ENCODE peak calls at places on chromosomes 12 and 14, in ten cellular contexts. One of them, this sample, is unnamed.

GRCh38 chr12:62703011-62703380 is 232.0 kb downstream of the PPM1H start:
- DNase-seq in NCI-H748 treated with DMSO at 0.1 percent for 48 hours: no peak
- DNase-seq in transverse colon: no peak
- DNase-seq in NCI-H510A: no peak
- DNase-seq in kidney tubule cell: peak
- DNase-seq in sciatic nerve: no peak
- DNase-seq in cardiac fibroblast: no peak
- DNase-seq in iPS-NIHi11: no peak
- DNase-seq in NCI-H460: no peak
- DNase-seq in ELF-1: peak
- DNase-seq in this sample: no peak

GRCh38 chr12:22459872-22460490 is 84.4 kb downstream of the C2CD5 start:
- DNase-seq in NCI-H510A: peak
- DNase-seq in NCI-H460: peak
- DNase-seq in ELF-1: peak
- DNase-seq in transverse colon: no peak
- DNase-seq in cardiac fibroblast: peak
- DNase-seq in NCI-H748 treated with DMSO at 0.1 percent for 48 hours: peak
- DNase-seq in sciatic nerve: no peak
- DNase-seq in iPS-NIHi11: peak
- DNase-seq in kidney tubule cell: peak
- DNase-seq in this sample: no peak

GRCh38 chr12:57159341-57159740 is 11.9 kb upstream of the LRP1-AS start:
- DNase-seq in iPS-NIHi11: no peak
- DNase-seq in transverse colon: no peak
- DNase-seq in sciatic nerve: no peak
- DNase-seq in ELF-1: no peak
- DNase-seq in NCI-H748 treated with DMSO at 0.1 percent for 48 hours: no peak
- DNase-seq in NCI-H460: no peak
- DNase-seq in cardiac fibroblast: no peak
- DNase-seq in kidney tubule cell: no peak
- DNase-seq in NCI-H510A: no peak
- DNase-seq in this sample: no peak

GRCh38 chr12:12872934-12873275 is 18.5 kb upstream of the GPRC5A start:
- DNase-seq in kidney tubule cell: no peak
- DNase-seq in NCI-H460: no peak
- DNase-seq in ELF-1: no peak
- DNase-seq in sciatic nerve: no peak
- DNase-seq in NCI-H510A: no peak
- DNase-seq in cardiac fibroblast: peak
- DNase-seq in transverse colon: no peak
- DNase-seq in NCI-H748 treated with DMSO at 0.1 percent for 48 hours: no peak
- DNase-seq in iPS-NIHi11: no peak
- DNase-seq in this sample: no peak

GRCh38 chr14:54120260-54120659 is 163.6 kb upstream of the BMP4 start:
- DNase-seq in ELF-1: no peak
- DNase-seq in cardiac fibroblast: no peak
- DNase-seq in kidney tubule cell: no peak
- DNase-seq in iPS-NIHi11: no peak
- DNase-seq in NCI-H748 treated with DMSO at 0.1 percent for 48 hours: no peak
- DNase-seq in NCI-H460: no peak
- DNase-seq in sciatic nerve: no peak
- DNase-seq in NCI-H510A: no peak
- DNase-seq in transverse colon: no peak
- DNase-seq in this sample: no peak

GRCh38 chr12:103505371-103506236 is 9.8 kb upstream of the C12orf42 start:
- DNase-seq in transverse colon: no peak
- DNase-seq in ELF-1: no peak
- DNase-seq in cardiac fibroblast: no peak
- DNase-seq in sciatic nerve: no peak
- DNase-seq in kidney tubule cell: peak
- DNase-seq in NCI-H748 treated with DMSO at 0.1 percent for 48 hours: no peak
- DNase-seq in NCI-H460: no peak
- DNase-seq in NCI-H510A: no peak
- DNase-seq in iPS-NIHi11: no peak
- DNase-seq in this sample: no peak

GRCh38 chr12:74889563-74890236 is 319.9 kb downstream of the KCNC2 start:
- DNase-seq in transverse colon: no peak
- DNase-seq in cardiac fibroblast: peak
- DNase-seq in sciatic nerve: no peak
- DNase-seq in ELF-1: no peak
- DNase-seq in NCI-H460: no peak
- DNase-seq in NCI-H510A: no peak
- DNase-seq in iPS-NIHi11: no peak
- DNase-seq in NCI-H748 treated with DMSO at 0.1 percent for 48 hours: no peak
- DNase-seq in kidney tubule cell: peak
- DNase-seq in this sample: no peak

GRCh38 chr12:53499261-53500118 is at the start of gene MAP3K12:
- DNase-seq in NCI-H460: no peak
- DNase-seq in sciatic nerve: peak
- DNase-seq in iPS-NIHi11: peak
- DNase-seq in NCI-H748 treated with DMSO at 0.1 percent for 48 hours: peak
- DNase-seq in transverse colon: peak
- DNase-seq in NCI-H510A: peak
- DNase-seq in kidney tubule cell: peak
- DNase-seq in ELF-1: peak
- DNase-seq in cardiac fibroblast: peak
- DNase-seq in this sample: no peak

GRCh38 chr14:68160779-68161546 is 341.4 kb downstream of the RAD51B start:
- DNase-seq in cardiac fibroblast: no peak
- DNase-seq in ELF-1: no peak
- DNase-seq in transverse colon: no peak
- DNase-seq in NCI-H748 treated with DMSO at 0.1 percent for 48 hours: no peak
- DNase-seq in NCI-H510A: no peak
- DNase-seq in NCI-H460: no peak
- DNase-seq in iPS-NIHi11: no peak
- DNase-seq in kidney tubule cell: no peak
- DNase-seq in sciatic nerve: no peak
- DNase-seq in this sample: no peak

GRCh38 chr14:96204151-96205058 is at the start of gene BDKRB2:
- DNase-seq in NCI-H748 treated with DMSO at 0.1 percent for 48 hours: peak
- DNase-seq in NCI-H510A: peak
- DNase-seq in NCI-H460: peak
- DNase-seq in ELF-1: peak
- DNase-seq in transverse colon: peak
- DNase-seq in cardiac fibroblast: peak
- DNase-seq in sciatic nerve: peak
- DNase-seq in kidney tubule cell: peak
- DNase-seq in iPS-NIHi11: peak
- DNase-seq in this sample: peak

GRCh38 chr12:109137055-109137454 is 20.7 kb downstream of the ACACB start:
- DNase-seq in ELF-1: no peak
- DNase-seq in sciatic nerve: no peak
- DNase-seq in NCI-H510A: no peak
- DNase-seq in NCI-H460: no peak
- DNase-seq in kidney tubule cell: no peak
- DNase-seq in transverse colon: no peak
- DNase-seq in NCI-H748 treated with DMSO at 0.1 percent for 48 hours: no peak
- DNase-seq in iPS-NIHi11: no peak
- DNase-seq in cardiac fibroblast: no peak
- DNase-seq in this sample: no peak

GRCh38 chr12:22729898-22730443 is 105.0 kb downstream of the ETNK1 start:
- DNase-seq in ELF-1: no peak
- DNase-seq in NCI-H510A: no peak
- DNase-seq in NCI-H748 treated with DMSO at 0.1 percent for 48 hours: no peak
- DNase-seq in kidney tubule cell: peak
- DNase-seq in sciatic nerve: no peak
- DNase-seq in cardiac fibroblast: peak
- DNase-seq in NCI-H460: no peak
- DNase-seq in iPS-NIHi11: no peak
- DNase-seq in transverse colon: no peak
- DNase-seq in this sample: no peak

GRCh38 chr14:24394275-24394674 is 4.5 kb upstream of the NYNRIN start:
- DNase-seq in sciatic nerve: no peak
- DNase-seq in kidney tubule cell: no peak
- DNase-seq in transverse colon: no peak
- DNase-seq in NCI-H748 treated with DMSO at 0.1 percent for 48 hours: no peak
- DNase-seq in cardiac fibroblast: no peak
- DNase-seq in NCI-H510A: no peak
- DNase-seq in iPS-NIHi11: no peak
- DNase-seq in NCI-H460: no peak
- DNase-seq in ELF-1: no peak
- DNase-seq in this sample: no peak

GRCh38 chr12:56029666-56030293 is 8.9 kb downstream of the IKZF4 start:
- DNase-seq in NCI-H510A: no peak
- DNase-seq in NCI-H460: peak
- DNase-seq in kidney tubule cell: peak
- DNase-seq in cardiac fibroblast: peak
- DNase-seq in transverse colon: peak
- DNase-seq in NCI-H748 treated with DMSO at 0.1 percent for 48 hours: peak
- DNase-seq in iPS-NIHi11: peak
- DNase-seq in sciatic nerve: no peak
- DNase-seq in ELF-1: peak
- DNase-seq in this sample: no peak

This sample was measured in osteocyte.